ENCODE peak calls at places on chromosomes 3 and 15, in four cellular contexts. One of them, this sample, is unnamed.
A peak's percentile ranks its signal among the peaks of the same experiment; 100 is the strongest.

GRCh38 chr3:125154800-125155269 is 57.7 kb downstream of the SLC12A8 start:
- DNase-seq in MG63: no peak
- DNase-seq in T follicular helper cell: no peak
- DNase-seq in transverse colon: no peak
- DNase-seq in this sample: no peak

GRCh38 chr3:105139851-105140560 is 226.7 kb upstream of the ALCAM start:
- DNase-seq in MG63: no peak
- DNase-seq in T follicular helper cell: no peak
- DNase-seq in transverse colon: no peak
- DNase-seq in this sample: no peak

GRCh38 chr3:30770387-30770786 is 124.1 kb downstream of the GADL1 start:
- DNase-seq in MG63: peak; percentile 87
- DNase-seq in T follicular helper cell: no peak
- DNase-seq in transverse colon: peak; percentile 15
- DNase-seq in this sample: peak; percentile 35

GRCh38 chr3:125281411-125281810 is 68.9 kb upstream of the SLC12A8 start:
- DNase-seq in MG63: no peak
- DNase-seq in T follicular helper cell: no peak
- DNase-seq in transverse colon: no peak
- DNase-seq in this sample: no peak

GRCh38 chr3:81958967-81959625 is 197.7 kb upstream of the GBE1 start:
- DNase-seq in MG63: no peak
- DNase-seq in T follicular helper cell: no peak
- DNase-seq in transverse colon: no peak
- DNase-seq in this sample: no peak

GRCh38 chr3:101988591-101988990 is 139.3 kb downstream of the NFKBIZ start:
- DNase-seq in MG63: no peak
- DNase-seq in T follicular helper cell: no peak
- DNase-seq in transverse colon: no peak
- DNase-seq in this sample: no peak

GRCh38 chr15:39232512-39232911 is 348.4 kb upstream of the THBS1 start:
- DNase-seq in MG63: peak; percentile 64
- DNase-seq in T follicular helper cell: no peak
- DNase-seq in transverse colon: no peak
- DNase-seq in this sample: no peak

GRCh38 chr15:72139667-72140066 is 21.5 kb downstream of the SENP8 start:
- DNase-seq in MG63: no peak
- DNase-seq in T follicular helper cell: no peak
- DNase-seq in transverse colon: no peak
- DNase-seq in this sample: no peak

GRCh38 chr15:64791401-64791800 is 16.0 kb upstream of the RBPMS2 start:
- DNase-seq in MG63: no peak
- DNase-seq in T follicular helper cell: no peak
- DNase-seq in transverse colon: no peak
- DNase-seq in this sample: no peak

GRCh38 chr3:33074217-33075067 is 22.5 kb downstream of the GLB1 start:
- DNase-seq in MG63: peak; percentile 29
- DNase-seq in T follicular helper cell: peak; percentile 45
- DNase-seq in transverse colon: peak; percentile 48
- DNase-seq in this sample: peak; percentile 59

GRCh38 chr15:57857871-57858270 is 151.4 kb downstream of the POLR2M start:
- DNase-seq in MG63: no peak
- DNase-seq in T follicular helper cell: no peak
- DNase-seq in transverse colon: no peak
- DNase-seq in this sample: no peak

GRCh38 chr3:59818033-59818936 is 768.5 kb upstream of the CFAP20DC start:
- DNase-seq in MG63: peak; percentile 92
- DNase-seq in T follicular helper cell: no peak
- DNase-seq in transverse colon: peak; percentile 76
- DNase-seq in this sample: peak; percentile 54

GRCh38 chr3:46564190-46565112 is 1.7 kb downstream of the LRRC2 start:
- DNase-seq in MG63: no peak
- DNase-seq in T follicular helper cell: no peak
- DNase-seq in transverse colon: no peak
- DNase-seq in this sample: no peak

GRCh38 chr3:106206165-106206564 is 337.4 kb upstream of the CBLB start:
- DNase-seq in MG63: no peak
- DNase-seq in T follicular helper cell: no peak
- DNase-seq in transverse colon: no peak
- DNase-seq in this sample: no peak

GRCh38 chr15:66617137-66618090 is 51.6 kb upstream of the LCTL start:
- DNase-seq in MG63: peak; percentile 99
- DNase-seq in T follicular helper cell: no peak
- DNase-seq in transverse colon: peak; percentile 66
- DNase-seq in this sample: peak; percentile 68

GRCh38 chr3:101036213-101036618 is 43.0 kb upstream of the ABI3BP start:
- DNase-seq in MG63: peak; percentile 85
- DNase-seq in T follicular helper cell: no peak
- DNase-seq in transverse colon: no peak
- DNase-seq in this sample: peak; percentile 53

GRCh38 chr3:52281980-52282801 is 3.7 kb upstream of the WDR82 start:
- DNase-seq in MG63: peak; percentile 43
- DNase-seq in T follicular helper cell: peak; percentile 18
- DNase-seq in transverse colon: no peak
- DNase-seq in this sample: no peak

GRCh38 chr15:58243083-58243482 is 104.9 kb downstream of the AQP9 start:
- DNase-seq in MG63: no peak
- DNase-seq in T follicular helper cell: no peak
- DNase-seq in transverse colon: no peak
- DNase-seq in this sample: no peak

GRCh38 chr15:68843425-68844311 is 23.0 kb upstream of the ANP32A start:
- DNase-seq in MG63: peak; percentile 26
- DNase-seq in T follicular helper cell: no peak
- DNase-seq in transverse colon: peak; percentile 10
- DNase-seq in this sample: no peak

This sample was measured in lung.